ENCODE peak calls at places on chromosome 22, in six cellular contexts. One of them, this sample, is unnamed.

GRCh38 chr22:22942511-22943329 is 55.1 kb downstream of the IGLL5 start:
- DNase-seq in SJSA1: peak
- DNase-seq in NCI-H524: peak
- DNase-seq in T47D: no peak
- DNase-seq in activated CD4-positive, alpha-beta T cell treated with anti-CD3 and anti-CD28 coated beads for 36 hours: peak
- DNase-seq in NCI-H1105 treated with DMSO at 0.1 percent for 48 hours: peak
- DNase-seq in this sample: peak

GRCh38 chr22:46072030-46072881 is 78.1 kb upstream of the PPARA start:
- DNase-seq in SJSA1: peak
- DNase-seq in NCI-H524: no peak
- DNase-seq in T47D: no peak
- DNase-seq in activated CD4-positive, alpha-beta T cell treated with anti-CD3 and anti-CD28 coated beads for 36 hours: peak
- DNase-seq in NCI-H1105 treated with DMSO at 0.1 percent for 48 hours: no peak
- DNase-seq in this sample: no peak

GRCh38 chr22:19772673-19773469 is 12.3 kb downstream of the TBX1 start:
- DNase-seq in SJSA1: no peak
- DNase-seq in NCI-H524: no peak
- DNase-seq in T47D: no peak
- DNase-seq in activated CD4-positive, alpha-beta T cell treated with anti-CD3 and anti-CD28 coated beads for 36 hours: no peak
- DNase-seq in NCI-H1105 treated with DMSO at 0.1 percent for 48 hours: no peak
- DNase-seq in this sample: peak

GRCh38 chr22:42937164-42937854 is 77.6 kb downstream of the PACSIN2 start:
- DNase-seq in SJSA1: peak
- DNase-seq in NCI-H524: no peak
- DNase-seq in T47D: no peak
- DNase-seq in activated CD4-positive, alpha-beta T cell treated with anti-CD3 and anti-CD28 coated beads for 36 hours: peak
- DNase-seq in NCI-H1105 treated with DMSO at 0.1 percent for 48 hours: no peak
- DNase-seq in this sample: no peak

GRCh38 chr22:27685515-27685914 is 116.0 kb downstream of the MN1 start:
- DNase-seq in SJSA1: no peak
- DNase-seq in NCI-H524: no peak
- DNase-seq in T47D: no peak
- DNase-seq in activated CD4-positive, alpha-beta T cell treated with anti-CD3 and anti-CD28 coated beads for 36 hours: no peak
- DNase-seq in NCI-H1105 treated with DMSO at 0.1 percent for 48 hours: no peak
- DNase-seq in this sample: no peak

GRCh38 chr22:33853200-33854097 is 66.8 kb downstream of the LARGE1 start:
- DNase-seq in SJSA1: peak
- DNase-seq in NCI-H524: no peak
- DNase-seq in T47D: peak
- DNase-seq in activated CD4-positive, alpha-beta T cell treated with anti-CD3 and anti-CD28 coated beads for 36 hours: peak
- DNase-seq in NCI-H1105 treated with DMSO at 0.1 percent for 48 hours: peak
- DNase-seq in this sample: peak

GRCh38 chr22:27896251-27896650 is 22.8 kb downstream of the PITPNB start:
- DNase-seq in SJSA1: no peak
- DNase-seq in NCI-H524: no peak
- DNase-seq in T47D: no peak
- DNase-seq in activated CD4-positive, alpha-beta T cell treated with anti-CD3 and anti-CD28 coated beads for 36 hours: peak
- DNase-seq in NCI-H1105 treated with DMSO at 0.1 percent for 48 hours: no peak
- DNase-seq in this sample: peak

GRCh38 chr22:23446796-23447350 is 133.2 kb downstream of the IGLL1 start:
- DNase-seq in SJSA1: no peak
- DNase-seq in NCI-H524: no peak
- DNase-seq in T47D: no peak
- DNase-seq in activated CD4-positive, alpha-beta T cell treated with anti-CD3 and anti-CD28 coated beads for 36 hours: no peak
- DNase-seq in NCI-H1105 treated with DMSO at 0.1 percent for 48 hours: no peak
- DNase-seq in this sample: no peak

GRCh38 chr22:40215266-40215665 is 37.5 kb downstream of the TNRC6B start:
- DNase-seq in SJSA1: peak
- DNase-seq in NCI-H524: no peak
- DNase-seq in T47D: no peak
- DNase-seq in activated CD4-positive, alpha-beta T cell treated with anti-CD3 and anti-CD28 coated beads for 36 hours: no peak
- DNase-seq in NCI-H1105 treated with DMSO at 0.1 percent for 48 hours: no peak
- DNase-seq in this sample: no peak

GRCh38 chr22:47043835-47044721 is 281.6 kb downstream of the TBC1D22A start:
- DNase-seq in SJSA1: no peak
- DNase-seq in NCI-H524: peak
- DNase-seq in T47D: no peak
- DNase-seq in activated CD4-positive, alpha-beta T cell treated with anti-CD3 and anti-CD28 coated beads for 36 hours: no peak
- DNase-seq in NCI-H1105 treated with DMSO at 0.1 percent for 48 hours: peak
- DNase-seq in this sample: no peak

GRCh38 chr22:50522208-50522805 is 3.1 kb downstream of the SCO2 start:
- DNase-seq in SJSA1: no peak
- DNase-seq in NCI-H524: no peak
- DNase-seq in T47D: no peak
- DNase-seq in activated CD4-positive, alpha-beta T cell treated with anti-CD3 and anti-CD28 coated beads for 36 hours: no peak
- DNase-seq in NCI-H1105 treated with DMSO at 0.1 percent for 48 hours: no peak
- DNase-seq in this sample: no peak

GRCh38 chr22:18088825-18089568 is 11.2 kb downstream of the PEX26 start:
- DNase-seq in SJSA1: no peak
- DNase-seq in NCI-H524: no peak
- DNase-seq in T47D: no peak
- DNase-seq in activated CD4-positive, alpha-beta T cell treated with anti-CD3 and anti-CD28 coated beads for 36 hours: peak
- DNase-seq in NCI-H1105 treated with DMSO at 0.1 percent for 48 hours: no peak
- DNase-seq in this sample: peak

GRCh38 chr22:43923631-43924548 is at the start of gene PNPLA3:
- DNase-seq in SJSA1: peak
- DNase-seq in NCI-H524: peak
- DNase-seq in T47D: peak
- DNase-seq in activated CD4-positive, alpha-beta T cell treated with anti-CD3 and anti-CD28 coated beads for 36 hours: peak
- DNase-seq in NCI-H1105 treated with DMSO at 0.1 percent for 48 hours: peak
- DNase-seq in this sample: no peak

GRCh38 chr22:45090364-45090960 is 73.3 kb upstream of the NUP50 start:
- DNase-seq in SJSA1: peak
- DNase-seq in NCI-H524: no peak
- DNase-seq in T47D: peak
- DNase-seq in activated CD4-positive, alpha-beta T cell treated with anti-CD3 and anti-CD28 coated beads for 36 hours: no peak
- DNase-seq in NCI-H1105 treated with DMSO at 0.1 percent for 48 hours: no peak
- DNase-seq in this sample: no peak

GRCh38 chr22:38016182-38017078 is 32.1 kb upstream of the SOX10 start:
- DNase-seq in SJSA1: no peak
- DNase-seq in NCI-H524: no peak
- DNase-seq in T47D: peak
- DNase-seq in activated CD4-positive, alpha-beta T cell treated with anti-CD3 and anti-CD28 coated beads for 36 hours: no peak
- DNase-seq in NCI-H1105 treated with DMSO at 0.1 percent for 48 hours: no peak
- DNase-seq in this sample: no peak

GRCh38 chr22:40826984-40827741 is 8.0 kb upstream of the SLC25A17 start:
- DNase-seq in SJSA1: no peak
- DNase-seq in NCI-H524: no peak
- DNase-seq in T47D: no peak
- DNase-seq in activated CD4-positive, alpha-beta T cell treated with anti-CD3 and anti-CD28 coated beads for 36 hours: no peak
- DNase-seq in NCI-H1105 treated with DMSO at 0.1 percent for 48 hours: no peak
- DNase-seq in this sample: no peak

GRCh38 chr22:32531955-32532818 is 57.6 kb downstream of the FBXO7 start:
- DNase-seq in SJSA1: peak
- DNase-seq in NCI-H524: no peak
- DNase-seq in T47D: no peak
- DNase-seq in activated CD4-positive, alpha-beta T cell treated with anti-CD3 and anti-CD28 coated beads for 36 hours: no peak
- DNase-seq in NCI-H1105 treated with DMSO at 0.1 percent for 48 hours: no peak
- DNase-seq in this sample: no peak

GRCh38 chr22:36386900-36387663 is 685 bp downstream of the MYH9 start:
- DNase-seq in SJSA1: no peak
- DNase-seq in NCI-H524: no peak
- DNase-seq in T47D: no peak
- DNase-seq in activated CD4-positive, alpha-beta T cell treated with anti-CD3 and anti-CD28 coated beads for 36 hours: peak
- DNase-seq in NCI-H1105 treated with DMSO at 0.1 percent for 48 hours: no peak
- DNase-seq in this sample: no peak

This sample was measured in GM12878.